ENCODE peak calls at places on chromosome 19, in five cellular contexts. W is cardiac muscle cell, R is left colon, Q is IMR-90, I is GM13977. C is an unnamed sample.

GRCh38 chr19:19737559-19738332 is 4.8 kb upstream of the ZNF14 start:
- DNase-seq in W (no peak), I (no peak), R (no peak), Q (no peak), C (no peak)

GRCh38 chr19:13396256-13397080 is 109.8 kb downstream of the CACNA1A start:
- DNase-seq in W (peak; percentile 93), R (no peak), Q (peak; percentile 70), I (no peak), C (peak; percentile 60)

GRCh38 chr19:5292843-5293606 is 47.6 kb downstream of the PTPRS start:
- DNase-seq in Q (peak; percentile 65), W (peak; percentile 74), R (peak; percentile 41), I (peak; percentile 97), C (peak; percentile 44)

GRCh38 chr19:45406957-45407375 is 522 bp downstream of the POLR1G start:
- DNase-seq in Q (no peak), I (no peak), R (no peak), W (no peak), C (no peak)

GRCh38 chr19:44749318-44749717 is 810 bp downstream of the BCL3 start:
- DNase-seq in W (no peak), I (no peak), R (no peak), Q (no peak), C (no peak)

GRCh38 chr19:43548706-43549105 is 15.7 kb downstream of the ZNF575 start:
- DNase-seq in R (no peak), Q (no peak), W (no peak), I (no peak), C (no peak)

GRCh38 chr19:43562698-43563241 is 12.6 kb downstream of the XRCC1 start:
- DNase-seq in W (peak; percentile 88), Q (peak; percentile 76), R (peak; percentile 78), I (peak; percentile 52), C (peak; percentile 85)

GRCh38 chr19:8611890-8612806 is 1.6 kb upstream of the ADAMTS10 start:
- DNase-seq in W (peak; percentile 78), R (peak; percentile 37), Q (peak; percentile 66), I (peak; percentile 58), C (peak; percentile 41)

GRCh38 chr19:18802354-18802753 is 11.2 kb upstream of the COMP start:
- DNase-seq in R (no peak), I (peak; percentile 11), Q (no peak), W (no peak), C (no peak)

C was measured in mucosa of gallbladder.